ENCODE peak calls at places on chromosomes 4 and X, in seven cellular contexts. F, I, R, C, U, B and N are unnamed samples.

GRCh38 chrX:41302293-41302868 is 31.6 kb upstream of the DDX3X start:
- DNase-seq in U (no peak), R (no peak), C (no peak), I (no peak), B (no peak), F (no peak), N (peak)

GRCh38 chr4:105909699-105910340 is 14.5 kb downstream of the NPNT start:
- DNase-seq in F (no peak), I (no peak), C (no peak), R (peak), B (no peak), U (no peak), N (no peak)

GRCh38 chr4:2469192-2469984 is 482 bp downstream of the RNF4 start:
- DNase-seq in R (no peak), F (peak), I (peak), U (no peak), C (no peak), B (peak), N (peak)

GRCh38 chrX:107549504-107549903 is 78.8 kb upstream of the PRPS1 start:
- DNase-seq in I (no peak), B (no peak), C (no peak), R (no peak), U (no peak), F (no peak), N (no peak)

GRCh38 chr4:27934881-27935280 is 1074.2 kb downstream of the STIM2 start:
- DNase-seq in R (no peak), B (no peak), F (no peak), I (no peak), U (no peak), C (no peak), N (no peak)

GRCh38 chr4:128880662-128881061 is 71.2 kb downstream of the JADE1 start:
- DNase-seq in U (no peak), R (no peak), B (no peak), I (no peak), C (no peak), F (peak), N (no peak)

GRCh38 chrX:68732906-68733493 is 85.5 kb downstream of the STARD8 start:
- DNase-seq in C (peak), U (peak), F (peak), I (peak), B (peak), R (peak), N (peak)

GRCh38 chrX:1391370-1391706 is 575 bp downstream of the SLC25A6 start:
- DNase-seq in I (no peak), U (no peak), B (no peak), C (no peak), R (no peak), F (no peak), N (no peak)

GRCh38 chr4:22385615-22386014 is 130.3 kb downstream of the ADGRA3 start:
- DNase-seq in R (peak), C (no peak), F (peak), I (no peak), B (no peak), U (no peak), N (no peak)

GRCh38 chrX:113001836-113002235 is 161.2 kb upstream of the AMOT start:
- DNase-seq in F (no peak), C (no peak), U (no peak), I (no peak), B (no peak), R (no peak), N (no peak)

GRCh38 chr4:55248756-55249155 is 97.3 kb upstream of the SRD5A3 start:
- DNase-seq in B (no peak), I (no peak), C (no peak), F (peak), U (no peak), R (no peak), N (no peak)

GRCh38 chr4:5809216-5809776 is 83.6 kb downstream of the CRMP1 start:
- DNase-seq in F (no peak), R (no peak), U (peak), B (no peak), I (no peak), C (no peak), N (no peak)

GRCh38 chr4:123672987-123673386 is 276.4 kb downstream of the SPRY1 start:
- DNase-seq in U (no peak), R (no peak), F (peak), I (no peak), C (no peak), B (no peak), N (no peak)

GRCh38 chr4:128388352-128388630 is 100.7 kb upstream of the PGRMC2 start:
- DNase-seq in C (no peak), B (no peak), F (no peak), I (no peak), U (no peak), R (no peak), N (no peak)

GRCh38 chr4:55272102-55272501 is 73.9 kb upstream of the SRD5A3 start:
- DNase-seq in B (no peak), C (no peak), R (no peak), F (no peak), I (no peak), U (no peak), N (no peak)

GRCh38 chrX:40080896-40081678 is 16.7 kb downstream of the BCOR start:
- DNase-seq in F (no peak), R (no peak), I (no peak), B (no peak), C (no peak), U (no peak), N (no peak)

GRCh38 chr4:41933997-41934812 is 1.0 kb upstream of the TMEM33 start:
- DNase-seq in F (peak), B (no peak), U (no peak), I (peak), C (no peak), R (peak), N (no peak)

GRCh38 chr4:71187399-71188196 is 151.2 kb upstream of the SLC4A4 start:
- DNase-seq in B (peak), U (peak), C (no peak), R (no peak), I (no peak), F (peak), N (no peak)

GRCh38 chrX:107971636-107972035 is 10.5 kb downstream of the TEX13B start:
- DNase-seq in I (no peak), C (no peak), F (peak), U (no peak), B (no peak), R (no peak), N (no peak)

GRCh38 chrX:64977830-64978229 is 1.6 kb upstream of the ZC4H2 start:
- DNase-seq in C (no peak), B (no peak), R (no peak), U (no peak), F (no peak), I (no peak), N (no peak)

GRCh38 chr4:112944006-112944405 is 105.4 kb upstream of the ANK2 start:
- DNase-seq in R (no peak), U (no peak), B (no peak), F (no peak), I (no peak), C (no peak), N (no peak)

GRCh38 chr4:123352240-123352945 is 44.2 kb upstream of the SPRY1 start:
- DNase-seq in C (no peak), I (no peak), R (no peak), F (peak), B (no peak), U (no peak), N (no peak)

DNA sequence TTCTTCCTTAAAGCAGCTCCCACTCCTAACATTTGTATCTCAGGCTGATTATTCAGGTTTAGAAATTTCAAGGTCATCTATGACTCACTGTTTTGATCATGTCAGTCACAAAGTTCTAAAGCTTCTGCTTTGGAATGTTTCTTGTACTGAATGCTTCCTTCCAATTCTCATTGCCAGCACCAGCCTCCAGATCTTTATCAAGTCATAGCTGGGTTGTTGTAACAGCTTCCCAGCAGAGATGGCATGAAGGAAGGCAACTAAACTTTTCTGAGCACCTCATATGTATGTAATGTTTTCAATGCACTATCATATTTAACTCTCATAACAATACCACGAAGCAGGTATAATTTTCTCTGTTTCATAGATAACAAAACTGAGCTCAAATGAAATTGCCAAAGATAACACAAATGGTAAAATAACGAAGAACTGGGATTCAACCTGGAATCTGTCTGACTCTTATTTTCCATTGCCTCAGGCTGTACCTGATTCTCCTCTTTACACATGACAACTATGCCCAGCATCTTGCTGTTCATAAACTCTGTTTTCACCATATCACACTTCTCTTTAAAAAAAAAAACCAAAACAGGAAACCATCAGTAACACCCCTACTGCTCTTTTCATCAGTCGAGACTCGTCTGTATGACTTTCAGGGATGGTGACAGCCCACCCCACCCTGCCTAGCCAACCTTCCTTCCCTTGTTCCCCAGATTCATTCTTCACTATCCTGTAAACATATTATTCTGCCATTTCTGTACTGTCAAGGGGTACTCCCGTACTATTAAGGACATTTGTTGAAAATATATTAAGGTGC is 13.4 kb downstream of the TRPC3 start:
- DNase-seq in F (no peak), U (no peak), B (no peak), R (no peak), C (no peak), I (no peak), N (no peak)
- H3K4me3 ChIP-seq in F (no peak), U (no peak), B (no peak), R (no peak), C (no peak), I (no peak), N (no peak)

DNA sequence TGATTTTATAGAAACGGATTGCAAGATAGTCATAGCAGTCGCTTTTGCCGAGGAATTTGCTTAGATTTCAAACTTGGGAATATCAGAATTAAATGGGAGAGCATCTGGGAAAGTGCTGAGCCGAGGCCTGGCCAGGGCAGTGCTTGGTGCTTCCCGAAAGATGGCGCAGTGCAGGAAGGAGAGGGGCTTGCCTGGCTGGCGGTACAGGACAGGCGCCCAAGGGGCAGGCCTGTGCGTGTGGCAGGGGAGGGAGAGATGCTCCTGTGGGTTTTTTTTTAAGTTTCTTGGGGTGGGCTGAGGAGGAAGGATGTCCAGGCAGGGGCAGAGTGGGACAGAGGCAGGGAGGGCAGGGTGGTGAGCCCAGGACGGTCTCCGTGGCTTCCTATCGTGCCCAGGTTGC is 241.1 kb downstream of the AFAP1 start:
- DNase-seq in I (no peak), R (no peak), C (peak), F (no peak), B (no peak), U (no peak), N (no peak)
- TF ChIP-seq CTCF in I (no peak), R (no peak), C (no peak), F (peak), B (no peak), U (no peak), N (no peak)

GRCh38 chrX:72568406-72569092 is 4.1 kb downstream of the HDAC8 start:
- DNase-seq in B (no peak), C (no peak), R (no peak), F (peak), U (no peak), I (no peak), N (no peak)

GRCh38 chrX:72569786-72570185 is 2.9 kb downstream of the HDAC8 start:
- DNase-seq in B (no peak), U (no peak), F (peak), I (no peak), R (no peak), C (no peak), N (no peak)

GRCh38 chrX:72573158-72573511 is 492 bp upstream of the HDAC8 start:
- DNase-seq in U (no peak), C (no peak), F (no peak), B (no peak), I (no peak), R (no peak), N (no peak)

GRCh38 chrX:72576161-72576896 is 3.7 kb upstream of the HDAC8 start:
- DNase-seq in C (no peak), I (peak), U (no peak), R (no peak), B (no peak), F (peak), N (no peak)

DNA sequence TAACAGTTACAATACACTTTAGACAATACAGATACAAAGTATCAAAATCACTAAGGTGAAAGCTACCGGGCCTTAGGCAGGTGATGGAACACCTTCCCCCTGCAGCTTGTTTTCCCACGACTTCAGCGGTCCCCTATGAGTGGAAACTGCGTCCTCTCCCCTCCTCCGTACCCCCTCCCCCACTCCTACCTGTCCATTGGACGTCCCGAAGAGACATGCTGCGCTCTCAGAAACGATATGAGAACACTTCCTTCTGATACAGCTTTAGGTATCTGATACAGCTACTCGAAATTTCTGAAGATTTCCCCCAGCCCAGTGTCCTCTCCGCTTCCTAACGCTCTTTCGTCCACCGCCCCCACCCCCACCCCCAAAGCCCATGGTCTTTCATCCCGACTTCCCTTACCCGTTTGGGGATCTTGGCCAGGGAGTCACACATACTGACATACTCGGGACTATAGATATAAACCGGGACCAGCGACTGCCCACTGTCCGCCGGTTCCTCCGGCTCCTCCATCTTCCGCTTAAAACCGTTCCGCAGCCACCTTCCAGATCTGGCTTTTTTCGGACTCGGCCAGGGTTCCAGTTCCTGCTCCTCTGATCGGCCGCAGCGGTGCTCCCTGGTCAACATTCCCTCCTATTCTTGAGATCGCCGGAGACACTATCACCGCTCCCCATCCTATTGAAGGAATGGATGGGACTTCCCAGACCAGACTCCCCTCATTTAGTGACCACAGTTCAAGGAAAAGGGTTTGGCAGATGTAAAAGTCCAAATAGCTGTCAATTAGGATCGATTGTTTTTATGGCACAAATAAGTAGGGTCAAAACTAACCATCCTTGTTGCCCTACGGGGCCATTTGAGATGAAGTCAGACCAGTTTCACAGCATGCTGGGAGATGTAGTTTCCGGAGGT is at the start of gene HDAC8:
- DNase-seq in F (peak), B (peak), C (peak), I (peak), R (peak), U (peak), N (peak)
- H3K4me3 ChIP-seq in F (peak), B (peak), C (peak), I (peak), R (peak), U (peak), N (peak)

DNA sequence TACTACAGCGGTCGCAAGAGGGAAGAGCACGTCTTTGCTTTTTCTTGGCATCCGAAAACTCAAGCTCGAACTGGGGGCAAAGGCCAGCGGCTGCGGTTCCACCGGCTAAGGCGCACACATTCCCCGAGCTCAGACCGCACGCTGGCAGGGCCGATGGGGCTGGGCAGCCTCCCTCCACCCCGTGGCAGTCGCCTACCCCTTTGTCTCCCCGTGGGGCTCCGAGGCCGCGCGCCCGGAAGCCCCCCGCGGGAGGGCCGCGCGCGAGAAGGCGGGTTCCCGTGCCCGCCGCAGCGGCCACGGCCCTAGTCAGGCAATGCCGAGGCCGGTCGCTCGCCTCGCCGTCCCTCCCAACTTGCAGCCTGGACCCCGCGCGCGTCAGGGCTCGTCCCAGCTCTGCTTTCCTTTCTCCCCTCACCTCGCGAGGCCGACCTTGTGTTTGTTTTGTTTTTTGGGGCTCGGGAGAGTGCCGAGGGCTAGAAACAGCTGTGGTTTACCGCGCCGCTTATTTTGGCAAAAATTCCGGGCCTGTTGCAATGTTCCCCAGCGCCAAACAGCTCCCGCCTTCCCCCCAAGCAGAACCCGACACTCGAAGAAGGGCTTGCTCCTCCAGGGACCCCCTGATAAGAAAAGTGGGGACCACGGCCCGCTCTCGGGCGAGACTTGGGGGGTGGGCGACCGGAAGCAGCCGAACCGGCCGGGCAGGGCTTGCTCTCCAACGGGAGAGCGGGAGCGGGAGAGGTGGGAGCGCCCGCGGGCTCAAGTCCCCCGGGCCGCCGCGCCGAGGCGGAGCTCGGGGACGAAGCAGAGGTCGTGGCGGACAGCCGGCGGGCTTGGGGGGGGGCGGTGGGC is 553 bp upstream of the N4BP2 start:
- DNase-seq in R (no peak), F (peak), U (peak), I (peak), C (peak), B (peak), N (peak)
- TF ChIP-seq CTCF in R (no peak), F (no peak), U (no peak), I (peak), C (no peak), B (no peak), N (no peak)

DNA sequence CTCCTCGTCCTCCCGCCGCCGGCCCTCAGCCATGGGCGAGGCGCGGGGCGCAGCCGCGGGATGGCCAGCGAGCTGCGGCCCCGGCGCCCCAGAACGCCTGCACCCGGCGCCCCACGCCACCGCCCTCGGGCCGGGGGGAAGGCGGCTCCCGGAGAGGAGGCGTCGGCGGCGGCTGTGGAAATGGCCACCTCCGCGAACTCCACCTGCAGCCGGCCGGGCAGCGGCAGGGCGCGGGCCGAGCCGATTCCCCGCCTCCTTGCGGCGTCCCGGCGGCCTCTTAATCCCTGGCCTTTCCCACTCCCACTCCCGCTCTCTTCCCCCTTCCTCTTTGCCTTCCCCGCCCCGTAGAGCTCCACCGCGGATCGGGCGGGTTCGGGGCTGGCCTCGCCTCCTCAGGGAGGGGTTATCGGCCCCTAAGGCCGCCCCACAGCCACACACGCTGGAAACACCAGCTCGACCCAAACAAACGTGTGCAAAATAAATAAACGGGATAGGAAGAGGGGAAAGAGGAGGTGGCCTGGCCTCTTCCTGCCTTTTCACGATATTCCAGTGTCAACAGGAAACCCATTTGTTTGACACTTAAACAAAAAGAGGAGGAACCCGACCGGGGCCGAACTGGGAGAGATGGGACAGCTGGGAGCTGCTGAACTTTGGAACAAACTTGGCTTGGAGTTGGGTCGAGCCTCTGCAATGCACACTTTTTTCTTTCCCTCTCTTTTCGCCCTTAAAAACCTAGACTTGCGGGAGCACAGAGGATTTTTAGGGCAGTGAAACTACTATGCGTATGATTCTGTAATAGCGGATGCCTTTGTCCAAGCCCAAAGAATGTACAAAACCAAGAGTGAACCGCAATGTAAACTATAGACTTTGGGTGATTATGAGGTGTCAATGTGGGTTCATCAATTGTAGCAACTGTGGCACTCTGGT is at the start of gene SH3D19:
- DNase-seq in U (peak), B (peak), C (peak), F (peak), I (peak), R (peak), N (no peak)
- H3K4me3 ChIP-seq in U (peak), B (peak), C (peak), F (peak), I (peak), R (peak), N (no peak)

GRCh38 chrX:80237072-80237471 is 183.2 kb upstream of the TENT5D start:
- DNase-seq in U (no peak), F (no peak), I (no peak), B (no peak), R (no peak), C (no peak), N (no peak)
- TF ChIP-seq CTCF in U (no peak), F (no peak), I (no peak), B (no peak), R (no peak), C (no peak), N (no peak)

DNA sequence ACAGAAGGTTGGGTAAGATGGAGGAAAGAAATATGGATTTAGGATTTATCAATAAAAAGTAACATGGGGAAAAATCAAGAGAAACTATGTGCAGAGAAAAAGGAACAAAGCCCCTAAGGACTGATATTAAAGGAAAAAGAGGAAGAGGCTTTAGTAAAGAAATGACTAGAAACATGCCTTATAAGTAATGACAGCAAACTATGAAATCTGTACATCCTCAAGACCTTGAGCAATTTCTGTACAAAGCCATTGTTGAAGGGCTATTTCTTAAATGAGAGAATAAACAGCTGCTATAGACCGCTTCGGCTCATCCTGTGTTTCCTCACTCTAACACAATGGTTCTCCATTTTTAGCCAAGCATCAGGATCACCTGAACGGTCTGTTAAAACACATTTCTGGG is 180.3 kb upstream of the ATOH1 start:
- DNase-seq in C (no peak), I (no peak), F (no peak), R (no peak), U (no peak), B (no peak), N (no peak)
- H3K4me3 ChIP-seq in C (no peak), I (no peak), F (no peak), R (no peak), U (no peak), B (no peak), N (no peak)